ENCODE peak calls at places on chromosome X, in nine cellular contexts. Y is iris pigment epithelial cell; B is ovary; M is stimulated activated CD4-positive, alpha-beta T cell treated with anti-CD3 and anti-CD28 coated beads, TNF-alpha, amount 100 ng/mL, for 4 hours; H is fibroblast of lung; Q is NCI-H510A treated with DMSO at 0.1 percent for 48 hours; V is brain microvascular endothelial cell; W is IMR-90; C is neural crest cell. A is an unnamed sample.

GRCh38 chrX:151596282-151596681 is 32.8 kb downstream of the PASD1 start:
- DNase-seq in M (no peak), W (no peak), C (no peak), H (no peak), V (no peak), Y (no peak), Q (no peak), B (no peak), A (no peak)

GRCh38 chrX:64184396-64184795 is 21.1 kb downstream of the AMER1 start:
- DNase-seq in W (no peak), C (no peak), M (no peak), Q (no peak), H (no peak), B (no peak), Y (no peak), V (no peak), A (no peak)

GRCh38 chrX:41481264-41482109 is 34.3 kb downstream of the NYX start:
- DNase-seq in B (no peak), V (no peak), C (no peak), Q (no peak), M (no peak), H (no peak), W (no peak), Y (no peak), A (no peak)

GRCh38 chrX:63503541-63503940 is 152.4 kb upstream of the SPIN4 start:
- DNase-seq in W (peak; percentile 20), H (peak; percentile 62), C (no peak), Q (no peak), B (no peak), Y (peak; percentile 28), M (no peak), V (peak; percentile 23), A (no peak)

GRCh38 chrX:107716816-107717700 is 58.5 kb downstream of the TSC22D3 start:
- DNase-seq in M (peak; percentile 31), W (peak; percentile 63), V (peak; percentile 90), B (peak; percentile 73), H (peak; percentile 76), C (peak; percentile 12), Y (peak; percentile 83), Q (no peak), A (no peak)

GRCh38 chrX:79413009-79413408 is 45.9 kb upstream of the ITM2A start:
- DNase-seq in H (no peak), W (peak; percentile 1), Q (peak; percentile 2), B (no peak), V (no peak), M (no peak), Y (peak; percentile 18), C (no peak), A (no peak)

GRCh38 chrX:47482065-47482511 is 934 bp downstream of the ZNF41 start:
- DNase-seq in V (no peak), M (no peak), B (no peak), Y (no peak), W (no peak), H (no peak), C (no peak), Q (no peak), A (no peak)

GRCh38 chrX:13721819-13722527 is 12.4 kb downstream of the TRAPPC2 start:
- DNase-seq in Q (peak; percentile 66), B (no peak), M (no peak), W (peak; percentile 86), Y (peak; percentile 82), C (no peak), H (peak; percentile 63), V (peak; percentile 25), A (no peak)

GRCh38 chrX:981791-982626 is 230.4 kb downstream of the CRLF2 start:
- DNase-seq in V (no peak), H (no peak), Q (no peak), W (no peak), C (no peak), Y (no peak), B (no peak), M (no peak), A (no peak)

GRCh38 chrX:106611682-106612402 is at the start of gene RADX:
- DNase-seq in C (peak; percentile 72), W (peak; percentile 45), M (peak; percentile 58), Y (peak; percentile 43), V (peak; percentile 46), B (peak; percentile 77), Q (peak; percentile 80), H (peak; percentile 75), A (peak; percentile 61)

GRCh38 chrX:68829594-68830485 is 1.0 kb downstream of the EFNB1 start:
- DNase-seq in H (peak; percentile 48), M (no peak), C (no peak), B (peak; percentile 43), Q (no peak), W (peak; percentile 19), V (no peak), Y (peak; percentile 56), A (no peak)

GRCh38 chrX:39816871-39817731 is 280.7 kb downstream of the BCOR start:
- DNase-seq in Y (peak; percentile 38), H (peak; percentile 49), W (peak; percentile 54), Q (peak; percentile 40), B (peak; percentile 37), M (no peak), V (peak; percentile 36), C (no peak), A (no peak)

GRCh38 chrX:43559643-43560042 is 96.5 kb upstream of the MAOA start:
- DNase-seq in C (peak; percentile 26), Q (peak; percentile 62), B (peak; percentile 44), W (peak; percentile 2), V (peak; percentile 22), H (peak; percentile 9), Y (peak; percentile 29), M (no peak), A (peak; percentile 20)

A was measured in NCI-H748 treated with DMSO at 0.1 percent for 48 hours.